ENCODE peak calls at places on chromosome 6, in six cellular contexts. D is H1, Q is HCT116, W is HepG2, C is K562, O is GM12878. K is an unnamed sample.

GRCh38 chr6:148530394-148530923 is 187.8 kb downstream of the SASH1 start:
- DNase-seq in D (no peak), Q (no peak), W (no peak), C (peak; percentile 36), O (no peak), K (peak; percentile 13)

GRCh38 chr6:130076512-130076911 is 58.1 kb downstream of the L3MBTL3 start:
- DNase-seq in D (no peak), Q (no peak), W (peak; percentile 6), C (no peak), O (no peak), K (no peak)

GRCh38 chr6:14695579-14695978 is 550.3 kb upstream of the JARID2 start:
- DNase-seq in D (no peak), Q (no peak), W (no peak), C (no peak), O (no peak), K (no peak)

GRCh38 chr6:32146287-32146686 is 5.5 kb downstream of the PRRT1 start:
- DNase-seq in D (no peak), Q (no peak), W (no peak), C (no peak), O (no peak), K (no peak)

GRCh38 chr6:167141667-167142432 is 15.9 kb downstream of the GPR31 start:
- DNase-seq in D (no peak), Q (peak; percentile 24), W (peak; percentile 58), C (peak; percentile 39), O (no peak), K (peak; percentile 46)

GRCh38 chr6:42029881-42030280 is 20.4 kb upstream of the TAF8 start:
- DNase-seq in D (no peak), Q (no peak), W (no peak), C (no peak), O (no peak), K (no peak)

GRCh38 chr6:8207191-8207868 is 105.0 kb upstream of the EEF1E1 start:
- DNase-seq in D (no peak), Q (no peak), W (no peak), C (no peak), O (no peak), K (no peak)

GRCh38 chr6:45738057-45738455 is 277.6 kb downstream of the CLIC5 start:
- DNase-seq in D (no peak), Q (no peak), W (no peak), C (no peak), O (no peak), K (no peak)

GRCh38 chr6:42428326-42429041 is 23.2 kb downstream of the TRERF1 start:
- DNase-seq in D (no peak), Q (no peak), W (no peak), C (no peak), O (no peak), K (no peak)

GRCh38 chr6:105692630-105693212 is 289.8 kb upstream of the PREP start:
- DNase-seq in D (no peak), Q (no peak), W (no peak), C (no peak), O (no peak), K (no peak)

GRCh38 chr6:47146426-47147174 is 104.5 kb upstream of the ADGRF1 start:
- DNase-seq in D (no peak), Q (no peak), W (no peak), C (no peak), O (no peak), K (peak; percentile 33)

GRCh38 chr6:127180421-127180820 is 62.0 kb downstream of the RSPO3 start:
- DNase-seq in D (no peak), Q (no peak), W (no peak), C (no peak), O (no peak), K (no peak)

GRCh38 chr6:163329991-163330390 is 84.5 kb upstream of the QKI start:
- DNase-seq in D (no peak), Q (no peak), W (no peak), C (no peak), O (no peak), K (no peak)

GRCh38 chr6:92000112-92000511 is 1413.2 kb upstream of the MAP3K7 start:
- DNase-seq in D (no peak), Q (no peak), W (no peak), C (no peak), O (no peak), K (no peak)

GRCh38 chr6:152391179-152391880 is 245.8 kb downstream of the SYNE1 start:
- DNase-seq in D (no peak), Q (no peak), W (no peak), C (no peak), O (no peak), K (no peak)

GRCh38 chr6:53944538-53944937 is 149.7 kb downstream of the LRRC1 start:
- DNase-seq in D (no peak), Q (no peak), W (no peak), C (no peak), O (no peak), K (no peak)

GRCh38 chr6:126913658-126914057 is 204.8 kb upstream of the RSPO3 start:
- DNase-seq in D (no peak), Q (no peak), W (no peak), C (no peak), O (no peak), K (no peak)

GRCh38 chr6:6494677-6495076 is 93.8 kb upstream of the LY86 start:
- DNase-seq in D (peak; percentile 33), Q (peak; percentile 49), W (peak; percentile 23), C (peak; percentile 39), O (peak; percentile 45), K (peak; percentile 55)

GRCh38 chr6:169669889-169670288 is 31.9 kb downstream of the WDR27 start:
- DNase-seq in D (no peak), Q (no peak), W (no peak), C (no peak), O (no peak), K (no peak)

GRCh38 chr6:33633462-33634158 is 12.5 kb downstream of the ITPR3 start:
- DNase-seq in D (no peak), Q (no peak), W (no peak), C (peak; percentile 95), O (no peak), K (no peak)

GRCh38 chr6:79824231-79824630 is 123.1 kb downstream of the ELOVL4 start:
- DNase-seq in D (no peak), Q (no peak), W (no peak), C (no peak), O (no peak), K (no peak)

GRCh38 chr6:125584468-125584939 is 164.9 kb upstream of the HEY2 start:
- DNase-seq in D (peak; percentile 80), Q (no peak), W (no peak), C (no peak), O (no peak), K (peak; percentile 74)

GRCh38 chr6:45253457-45253856 is 74.7 kb upstream of the RUNX2 start:
- DNase-seq in D (no peak), Q (no peak), W (no peak), C (no peak), O (no peak), K (no peak)

GRCh38 chr6:41466437-41466990 is 79.7 kb upstream of the FOXP4 start:
- DNase-seq in D (no peak), Q (no peak), W (no peak), C (no peak), O (no peak), K (no peak)

GRCh38 chr6:115999256-115999655 is 61.4 kb downstream of the FRK start:
- DNase-seq in D (no peak), Q (no peak), W (no peak), C (no peak), O (no peak), K (no peak)
- H3K9ac ChIP-seq in D (no peak overlapping the region), Q (no peak overlapping the region), W (no peak overlapping the region), C (no peak overlapping the region), O (no peak overlapping the region), K (no peak overlapping the region)

DNA sequence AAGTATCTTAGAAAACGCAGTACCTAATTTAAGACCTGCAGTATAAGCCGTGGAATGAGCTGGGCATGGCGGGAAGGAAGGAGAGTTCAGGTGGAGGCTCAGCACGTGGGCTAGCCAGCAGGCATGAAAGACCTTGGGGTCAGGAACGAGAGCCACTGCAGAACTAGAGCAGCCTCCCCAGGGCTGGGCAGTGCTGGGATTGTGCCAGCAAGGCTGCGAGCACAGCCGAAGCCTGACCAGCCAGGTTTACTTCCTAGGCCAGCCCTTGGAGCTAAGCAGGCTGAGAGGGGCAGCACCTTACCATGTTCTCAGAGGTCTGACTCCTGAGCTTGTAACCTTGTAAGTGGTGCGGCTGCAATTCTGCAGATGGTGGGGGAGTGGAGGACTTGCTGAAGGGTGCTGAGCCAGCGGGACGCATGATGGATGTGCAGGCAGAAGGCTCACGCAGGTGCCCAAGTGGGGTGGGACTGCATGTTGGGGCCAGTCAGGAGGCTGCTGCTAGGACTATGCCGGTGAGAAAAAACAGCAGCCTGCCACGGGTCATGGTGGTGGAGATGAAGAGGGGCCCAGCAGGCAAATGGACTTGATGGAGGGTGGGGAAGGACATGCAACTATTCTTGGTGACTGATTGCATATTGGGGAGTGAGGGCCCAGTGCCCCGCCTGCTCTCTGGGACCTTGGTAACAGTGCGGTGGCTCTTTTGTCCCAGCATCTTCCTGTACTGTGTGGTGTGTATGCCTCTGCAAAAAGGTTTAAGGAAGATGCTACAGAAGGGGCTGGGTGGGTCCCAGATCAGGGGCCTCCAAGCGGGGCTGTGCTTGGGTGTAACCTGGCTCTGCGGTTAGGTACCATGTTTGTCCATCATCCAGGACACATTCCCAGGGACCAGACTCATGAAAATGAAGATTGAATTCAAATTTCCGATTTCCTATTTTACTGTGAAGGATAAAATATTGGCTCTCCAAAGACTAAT is 37.6 kb upstream of the IRF4 start:
- DNase-seq in D (no peak), Q (no peak), W (no peak), C (no peak), O (no peak), K (no peak)
- TF ChIP-seq ZNF274 in D (no peak), Q (no peak), W (no peak), C (no peak), O (no peak), K (no peak)

GRCh38 chr6:139981810-139982550 is 607.5 kb upstream of the CITED2 start:
- DNase-seq in D (no peak), Q (peak; percentile 24), W (no peak), C (no peak), O (no peak), K (no peak)

GRCh38 chr6:139982652-139983051 is 608.2 kb upstream of the CITED2 start:
- DNase-seq in D (no peak), Q (no peak), W (no peak), C (no peak), O (no peak), K (peak; percentile 54)

GRCh38 chr6:139984317-139984716 is 609.9 kb upstream of the CITED2 start:
- DNase-seq in D (no peak), Q (no peak), W (no peak), C (no peak), O (no peak), K (no peak)

GRCh38 chr6:139985236-139985815 is 610.9 kb upstream of the CITED2 start:
- DNase-seq in D (no peak), Q (no peak), W (no peak), C (no peak), O (no peak), K (no peak)

GRCh38 chr6:139983555-139984276 is 609.3 kb upstream of the CITED2 start:
- DNase-seq in D (no peak), Q (no peak), W (no peak), C (no peak), O (no peak), K (no peak)
- H3K9ac ChIP-seq in D (no peak overlapping the region), Q (no peak overlapping the region), W (no peak overlapping the region), C (no peak overlapping the region), O (no peak overlapping the region), K (no peak overlapping the region)

GRCh38 chr6:35081426-35081851 is 59.7 kb downstream of the TCP11 start:
- DNase-seq in D (no peak), Q (no peak), W (no peak), C (no peak), O (no peak), K (no peak)
- TF ChIP-seq ZNF274 in D (no peak), Q (no peak), W (no peak), C (no peak), O (no peak), K (no peak)